ENCODE peak calls at places on chromosomes 5 and 9, in five cellular contexts. D is upper lobe of right lung, R is fibroblast of villous mesenchyme, U is adrenal gland, G is GM13976. A is an unnamed sample.
A peak's percentile ranks its signal among the peaks of the same experiment; 100 is the strongest.

GRCh38 chr5:124996023-124996763 is 249.8 kb upstream of the ZNF608 start:
- DNase-seq in U (no peak), G (no peak), D (no peak), R (peak; percentile 22), A (no peak)

GRCh38 chr5:120778491-120779293 is 314.6 kb downstream of the PRR16 start:
- DNase-seq in D (no peak), U (no peak), G (no peak), R (peak; percentile 39), A (no peak)

GRCh38 chr5:58763390-58763789 is 180.5 kb downstream of the RAB3C start:
- DNase-seq in D (no peak), R (no peak), U (no peak), G (no peak), A (no peak)

GRCh38 chr5:17080361-17080760 is 137.1 kb upstream of the BASP1 start:
- DNase-seq in D (no peak), U (no peak), G (no peak), R (no peak), A (no peak)

GRCh38 chr9:72839140-72839539 is 113.7 kb downstream of the ALDH1A1 start:
- DNase-seq in R (no peak), G (no peak), D (no peak), U (no peak), A (no peak)

GRCh38 chr9:97557606-97558095 is 56.2 kb downstream of the TMOD1 start:
- DNase-seq in U (peak; percentile 89), G (no peak), D (peak; percentile 37), R (peak; percentile 16), A (no peak)

GRCh38 chr9:93652604-93653592 is 76.5 kb downstream of the PHF2 start:
- DNase-seq in U (no peak), R (no peak), D (peak; percentile 46), G (no peak), A (no peak)

GRCh38 chr5:134175874-134176522 is 752 bp downstream of the SKP1 start:
- DNase-seq in U (peak; percentile 53), G (no peak), D (no peak), R (peak; percentile 39), A (no peak)

GRCh38 chr5:149405550-149406202 is 26.6 kb upstream of the IL17B start:
- DNase-seq in U (peak; percentile 59), R (peak; percentile 30), D (no peak), G (no peak), A (no peak)

GRCh38 chr5:42811591-42812392 is at the start of gene SELENOP:
- DNase-seq in U (peak; percentile 78), R (peak; percentile 78), D (no peak), G (no peak), A (no peak)

GRCh38 chr9:121354141-121354540 is 15.9 kb downstream of the STOM start:
- DNase-seq in U (peak; percentile 79), G (no peak), D (no peak), R (no peak), A (no peak)

GRCh38 chr9:92180669-92181181 is 65.5 kb upstream of the SPTLC1 start:
- DNase-seq in G (peak; percentile 45), U (peak; percentile 70), R (peak; percentile 84), D (no peak), A (no peak)

GRCh38 chr5:169416583-169417196 is 115.8 kb upstream of the SLIT3 start:
- DNase-seq in R (peak; percentile 84), G (no peak), U (no peak), D (no peak), A (no peak)

GRCh38 chr9:137479892-137480685 is 21.0 kb upstream of the NSMF start:
- DNase-seq in R (no peak), D (peak; percentile 55), U (no peak), G (no peak), A (no peak)

GRCh38 chr9:114285166-114285867 is 37.6 kb upstream of the ORM1 start:
- DNase-seq in U (peak; percentile 54), G (no peak), R (peak; percentile 94), D (peak; percentile 64), A (no peak)

GRCh38 chr9:79952401-79952800 is 380.6 kb downstream of the TLE4 start:
- DNase-seq in G (no peak), D (no peak), U (no peak), R (no peak), A (no peak)

GRCh38 chr5:19235101-19235584 is 752.9 kb downstream of the CDH18 start:
- DNase-seq in U (no peak), D (no peak), R (no peak), G (no peak), A (no peak)

GRCh38 chr9:125700791-125701190 is 6.2 kb downstream of the MAPKAP1 start:
- DNase-seq in D (no peak), U (no peak), R (no peak), G (peak; percentile 73), A (no peak)

DNA sequence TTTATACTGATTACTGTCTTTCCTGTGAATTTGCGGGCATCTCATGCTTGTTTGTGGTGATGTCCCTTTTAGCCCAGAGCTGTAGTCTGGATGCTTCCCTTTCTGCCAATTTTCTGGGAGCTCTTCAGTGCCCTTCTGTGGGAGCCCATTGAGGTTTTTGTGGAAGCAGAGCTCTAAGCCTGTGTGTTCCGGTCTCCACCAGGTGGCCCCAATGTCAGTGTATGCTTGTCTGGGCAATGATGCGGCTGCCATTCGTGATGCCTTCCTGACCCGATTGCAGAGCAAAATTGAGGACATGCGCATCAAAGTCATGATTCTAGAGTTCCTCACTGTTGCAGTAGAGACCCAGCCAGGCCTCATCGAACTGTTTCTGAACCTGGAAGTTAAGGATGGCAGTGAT is 35.1 kb downstream of the SH3GLB2 start:
- DNase-seq in R (peak; percentile 23), G (no peak), U (peak; percentile 72), D (no peak), A (no peak)
- TF ChIP-seq CTCF in R (peak; percentile 41), G (peak; percentile 0), U (peak; percentile 41), D (no peak), A (no peak)

DNA sequence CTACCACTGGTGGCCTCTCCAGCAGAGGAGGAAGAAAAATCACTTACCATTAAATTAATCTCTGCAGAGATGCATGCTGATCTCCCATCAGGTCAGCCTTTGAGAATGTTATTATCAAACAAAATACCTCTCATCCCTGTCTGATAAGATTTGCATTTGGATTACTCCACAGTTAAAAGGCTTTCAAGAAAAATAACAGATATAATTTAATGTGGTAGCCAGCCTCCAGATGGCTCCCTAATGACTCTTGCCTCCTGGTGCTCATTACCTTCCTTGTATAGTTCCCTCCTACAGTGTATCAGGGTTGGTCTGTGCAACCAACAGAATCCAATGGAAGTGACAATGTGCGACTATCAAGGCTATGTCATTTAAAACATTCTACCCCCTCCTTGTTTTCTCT is 63.6 kb upstream of the TNPO1 start:
- DNase-seq in G (no peak), D (no peak), R (no peak), U (no peak), A (no peak)
- TF ChIP-seq CTCF in G (no peak), D (no peak), R (no peak), U (peak; percentile 6), A (no peak)

GRCh38 chr5:160233215-160233614 is 3.9 kb downstream of the FABP6 start:
- DNase-seq in U (peak; percentile 35), R (no peak), D (no peak), G (no peak), A (no peak)
- TF ChIP-seq CTCF in U (no peak), R (no peak), D (no peak), G (no peak), A (no peak)

GRCh38 chr9:89171693-89172092 is 6.9 kb downstream of the SHC3 start:
- DNase-seq in D (no peak), R (no peak), G (no peak), U (no peak), A (no peak)
- TF ChIP-seq CTCF in D (no peak), R (no peak), G (no peak), U (no peak), A (no peak)

GRCh38 chr5:128493657-128494329 is 44.3 kb downstream of the FBN2 start:
- DNase-seq in U (no peak), D (no peak), R (no peak), G (no peak), A (no peak)

GRCh38 chr5:128491291-128491690 is 46.8 kb downstream of the FBN2 start:
- DNase-seq in D (no peak), U (no peak), G (no peak), R (peak; percentile 23), A (no peak)

GRCh38 chr5:128498844-128499455 is 39.1 kb downstream of the FBN2 start:
- DNase-seq in D (no peak), U (peak; percentile 15), R (peak; percentile 78), G (peak; percentile 18), A (no peak)

DNA sequence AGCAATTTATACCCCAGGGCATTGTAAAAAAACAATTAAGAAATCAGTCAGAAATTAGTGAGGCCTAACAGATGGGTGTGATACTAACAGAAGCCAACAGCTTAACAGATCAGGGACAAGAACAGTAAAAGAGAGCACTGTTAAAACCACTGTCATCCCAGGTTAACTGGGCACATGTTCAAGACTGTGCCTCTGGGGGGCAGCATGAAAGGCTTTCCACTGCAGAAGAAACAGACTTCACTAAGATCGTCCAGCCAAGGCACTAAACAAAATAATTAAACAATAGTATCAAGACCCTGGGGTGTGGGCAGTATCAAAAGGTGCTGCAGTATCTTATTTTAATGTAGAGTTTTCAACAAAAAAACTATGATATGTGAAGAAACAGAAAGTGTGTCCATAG is 43.5 kb downstream of the FBN2 start:
- DNase-seq in D (no peak), R (no peak), G (no peak), U (no peak), A (no peak)
- TF ChIP-seq CTCF in D (no peak), R (peak; percentile 38), G (no peak), U (no peak), A (no peak)

A was measured in natural killer cell.